ENCODE peak calls at places on chromosomes 4 and X, in six cellular contexts. W is A673, L is upper lobe of left lung, Y is lower lobe of right lung, N is WERI-Rb-1, X is heart right ventricle. C is an unnamed sample.

GRCh38 chr4:1008840-1009646 is 2.4 kb upstream of the FGFRL1 start:
- DNase-seq in W (no peak), L (peak; percentile 90), Y (peak; percentile 74), N (no peak), X (peak; percentile 26), C (peak; percentile 27)

GRCh38 chr4:82469776-82470345 is 39.5 kb downstream of the ENOPH1 start:
- DNase-seq in W (no peak), L (no peak), Y (no peak), N (no peak), X (no peak), C (peak; percentile 75)

GRCh38 chr4:76987153-76987562 is 37.6 kb downstream of the SEPTIN11 start:
- DNase-seq in W (no peak), L (no peak), Y (no peak), N (no peak), X (peak; percentile 28), C (peak; percentile 95)

GRCh38 chrX:116395752-116396151 is 40.7 kb upstream of the SLC6A14 start:
- DNase-seq in W (no peak), L (no peak), Y (no peak), N (no peak), X (no peak), C (no peak)

GRCh38 chrX:40391662-40392061 is 189.1 kb upstream of the ATP6AP2 start:
- DNase-seq in W (no peak), L (no peak), Y (no peak), N (no peak), X (no peak), C (no peak)

GRCh38 chrX:47815901-47816845 is 20.5 kb upstream of the ZNF81 start:
- DNase-seq in W (no peak), L (no peak), Y (no peak), N (no peak), X (no peak), C (peak; percentile 41)

GRCh38 chr4:158860856-158861255 is 92.0 kb downstream of the FNIP2 start:
- DNase-seq in W (no peak), L (no peak), Y (no peak), N (no peak), X (no peak), C (no peak)

GRCh38 chrX:115957862-115958490 is 212.6 kb upstream of the AGTR2 start:
- DNase-seq in W (peak; percentile 5), L (no peak), Y (no peak), N (peak; percentile 72), X (no peak), C (no peak)

GRCh38 chr4:3911252-3911856 is 145.2 kb downstream of the ADRA2C start:
- DNase-seq in W (no peak), L (no peak), Y (no peak), N (no peak), X (no peak), C (no peak)

GRCh38 chrX:110248582-110248981 is 69.3 kb downstream of the AMMECR1 start:
- DNase-seq in W (no peak), L (no peak), Y (no peak), N (no peak), X (no peak), C (no peak)

GRCh38 chr4:1851575-1852415 is 4.2 kb downstream of the LETM1 start:
- DNase-seq in W (no peak), L (no peak), Y (no peak), N (no peak), X (peak; percentile 56), C (peak; percentile 28)

GRCh38 chr4:104896623-104897296 is 249.9 kb upstream of the TET2 start:
- DNase-seq in W (no peak), L (no peak), Y (no peak), N (no peak), X (no peak), C (no peak)

GRCh38 chrX:150663061-150663460 is 30.1 kb upstream of the MTMR1 start:
- DNase-seq in W (no peak), L (no peak), Y (no peak), N (no peak), X (no peak), C (no peak)

GRCh38 chrX:40146471-40147398 is 49.0 kb upstream of the BCOR start:
- DNase-seq in W (peak; percentile 48), L (peak; percentile 85), Y (peak; percentile 65), N (no peak), X (no peak), C (no peak)

GRCh38 chrX:48590203-48591103 is 6.8 kb upstream of the WDR13 start:
- DNase-seq in W (no peak), L (no peak), Y (no peak), N (no peak), X (no peak), C (no peak)

GRCh38 chr4:1932736-1933135 is 61.5 kb downstream of the NSD2 start:
- DNase-seq in W (no peak), L (peak; percentile 69), Y (no peak), N (no peak), X (no peak), C (no peak)

GRCh38 chrX:14015941-14016340 is 13.8 kb downstream of the GEMIN8 start:
- DNase-seq in W (no peak), L (no peak), Y (no peak), N (no peak), X (no peak), C (peak; percentile 67)

GRCh38 chr4:85644061-85644460 is 169.1 kb downstream of the ARHGAP24 start:
- DNase-seq in W (no peak), L (no peak), Y (no peak), N (no peak), X (no peak), C (no peak)

GRCh38 chrX:144219035-144219434 is 335.2 kb downstream of the UBE2NL start:
- DNase-seq in W (no peak), L (no peak), Y (peak; percentile 37), N (no peak), X (no peak), C (no peak)

GRCh38 chrX:19911784-19912183 is 24.4 kb upstream of the SH3KBP1 start:
- DNase-seq in W (no peak), L (no peak), Y (no peak), N (no peak), X (no peak), C (no peak)

GRCh38 chr4:63529581-63529980 is 879.7 kb downstream of the TECRL start:
- DNase-seq in W (no peak), L (no peak), Y (no peak), N (no peak), X (peak; percentile 4), C (no peak)

GRCh38 chrX:126376465-126376864 is 176.1 kb downstream of the DCAF12L1 start:
- DNase-seq in W (no peak), L (no peak), Y (no peak), N (no peak), X (no peak), C (no peak)

GRCh38 chr4:81207793-81208192 is 7.2 kb downstream of the PRKG2 start:
- DNase-seq in W (no peak), L (no peak), Y (no peak), N (no peak), X (no peak), C (peak; percentile 94)

GRCh38 chr4:77145806-77146425 is 11.1 kb upstream of the CCNG2 start:
- DNase-seq in W (no peak), L (no peak), Y (no peak), N (no peak), X (no peak), C (peak; percentile 39)

GRCh38 chr4:140568507-140569306 is at the start of gene UCP1:
- DNase-seq in W (peak; percentile 31), L (peak; percentile 88), Y (peak; percentile 60), N (peak; percentile 33), X (no peak), C (peak; percentile 50)

GRCh38 chr4:168707205-168707604 is 210.4 kb downstream of the PALLD start:
- DNase-seq in W (no peak), L (no peak), Y (no peak), N (no peak), X (no peak), C (peak; percentile 68)

GRCh38 chr4:116849620-116850019 is 235.8 kb downstream of the TRAM1L1 start:
- DNase-seq in W (peak; percentile 13), L (no peak), Y (no peak), N (peak; percentile 6), X (no peak), C (no peak)

GRCh38 chr4:80071643-80072606 is 1.1 kb downstream of the ANTXR2 start:
- DNase-seq in W (peak; percentile 2), L (no peak), Y (peak; percentile 69), N (peak; percentile 67), X (peak; percentile 50), C (no peak)

GRCh38 chr4:24488399-24489164 is 95.8 kb downstream of the DHX15 start:
- DNase-seq in W (peak; percentile 70), L (no peak), Y (peak; percentile 77), N (peak; percentile 85), X (peak; percentile 65), C (peak; percentile 44)
- TF ChIP-seq CTCF in W (peak; percentile 93), L (peak; percentile 82), Y (peak; percentile 82), N (peak; percentile 95), X (peak; percentile 85), C (peak; percentile 94)

DNA sequence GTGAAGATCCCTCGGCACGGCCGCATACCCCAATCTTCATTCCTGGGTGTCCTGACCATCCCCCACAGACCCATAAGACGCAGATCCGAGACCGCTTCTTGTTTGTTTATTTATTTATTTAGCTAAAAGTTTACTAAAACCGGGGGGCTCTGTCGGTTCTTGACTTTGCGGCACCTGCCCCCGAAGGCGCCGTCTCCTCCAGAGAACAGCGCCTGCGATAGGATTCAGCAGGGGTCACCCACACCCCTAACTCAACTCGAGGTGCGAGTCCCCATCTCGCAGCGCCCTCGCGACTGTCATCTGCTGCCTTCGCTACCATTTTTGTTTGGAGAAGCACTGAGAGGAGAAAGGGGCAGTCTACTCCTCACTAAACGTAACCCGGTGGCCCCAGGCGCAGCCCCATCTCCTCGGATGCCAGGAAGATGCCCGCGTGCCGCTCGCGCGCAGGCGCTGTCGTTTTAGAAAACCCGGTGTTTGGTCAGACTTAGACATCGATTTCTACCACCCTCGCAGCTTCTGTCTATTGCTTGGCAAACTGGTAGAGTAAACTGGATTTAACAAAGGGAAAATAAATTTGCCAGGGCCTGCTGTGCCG is 18.9 kb upstream of the GPR101 start:
- DNase-seq in W (no peak), L (peak; percentile 62), Y (no peak), N (no peak), X (no peak), C (no peak)
- TF ChIP-seq CTCF in W (no peak), L (no peak), Y (peak; percentile 4), N (no peak), X (no peak), C (no peak)

GRCh38 chr4:112189754-112190153 is 41.8 kb upstream of the AP1AR start:
- DNase-seq in W (peak; percentile 18), L (no peak), Y (no peak), N (no peak), X (no peak), C (no peak)
- TF ChIP-seq CTCF in W (peak; percentile 41), L (no peak), Y (no peak), N (peak; percentile 11), X (peak; percentile 27), C (peak; percentile 27)

DNA sequence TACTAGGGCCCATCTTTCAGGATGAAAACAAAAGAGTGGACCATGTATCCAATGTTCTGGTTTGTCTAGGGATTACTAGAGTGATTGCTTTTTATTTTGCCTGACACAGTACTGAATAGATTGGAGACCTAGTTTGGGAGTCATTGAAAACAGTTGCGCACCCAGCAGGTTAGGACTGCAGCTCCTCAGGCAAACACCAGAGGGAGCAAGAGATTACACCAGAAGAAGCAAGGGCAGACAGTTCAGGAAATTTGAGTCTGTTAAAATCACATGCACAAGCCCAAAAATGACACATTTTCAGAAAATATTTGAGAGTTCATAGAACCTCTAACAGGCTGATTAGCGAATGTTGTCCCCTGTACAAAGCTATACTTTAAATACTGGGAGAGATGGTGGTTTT is 55.6 kb downstream of the CYLC1 start:
- DNase-seq in W (peak; percentile 9), L (no peak), Y (no peak), N (peak; percentile 11), X (no peak), C (no peak)
- TF ChIP-seq CTCF in W (peak; percentile 50), L (no peak), Y (no peak), N (peak; percentile 66), X (no peak), C (peak; percentile 51)